ENCODE peak calls at places on chromosomes 4 and X, in four cellular contexts. X is WTC11, V is H1, L is K562. M is an unnamed sample.

GRCh38 chr4:188196134-188196735 is 57.0 kb downstream of the TRIML1 start:
- DNase-seq in X (no peak), V (no peak), L (no peak), M (peak)

GRCh38 chrX:131544218-131544617 is 344 bp downstream of the OR13H1 start:
- DNase-seq in X (peak), V (no peak), L (no peak), M (no peak)

GRCh38 chrX:84340981-84341380 is 153.0 kb upstream of the RPS6KA6 start:
- DNase-seq in X (no peak), V (no peak), L (no peak), M (no peak)

GRCh38 chr4:26568446-26568994 is 15.4 kb upstream of the TBC1D19 start:
- DNase-seq in X (no peak), V (no peak), L (no peak), M (no peak)

GRCh38 chr4:141684785-141685184 is 48.4 kb downstream of the IL15 start:
- DNase-seq in X (no peak), V (no peak), L (no peak), M (no peak)

GRCh38 chr4:7157666-7158065 is 34.7 kb upstream of the SORCS2 start:
- DNase-seq in X (no peak), V (no peak), L (no peak), M (no peak)

GRCh38 chrX:110316351-110317078 is 1.4 kb downstream of the AMMECR1 start:
- DNase-seq in X (no peak), V (no peak), L (no peak), M (peak)

GRCh38 chr4:127304356-127304755 is 328.4 kb upstream of the INTU start:
- DNase-seq in X (no peak), V (no peak), L (no peak), M (no peak)

GRCh38 chr4:73528171-73528570 is 46.6 kb downstream of the AFM start:
- DNase-seq in X (no peak), V (no peak), L (no peak), M (no peak)

GRCh38 chrX:49627030-49627777 is 28.4 kb downstream of the GAGE1 start:
- DNase-seq in X (peak), V (no peak), L (peak), M (peak)

GRCh38 chr4:175246941-175247340 is 328.8 kb downstream of the ADAM29 start:
- DNase-seq in X (no peak), V (no peak), L (no peak), M (no peak)

GRCh38 chr4:118180776-118181175 is 146.5 kb downstream of the NDST3 start:
- DNase-seq in X (no peak), V (no peak), L (no peak), M (no peak)

GRCh38 chr4:120616-121015 is 3.7 kb upstream of the ZNF718 start:
- DNase-seq in X (no peak), V (no peak), L (no peak), M (no peak)

GRCh38 chr4:124275-125081 is at the start of gene ZNF718:
- DNase-seq in X (peak), V (peak), L (peak), M (peak)

GRCh38 chr4:125085-125820 is 952 bp downstream of the ZNF718 start:
- DNase-seq in X (peak), V (no peak), L (peak), M (no peak)

GRCh38 chr4:125833-126232 is 1.5 kb downstream of the ZNF718 start:
- DNase-seq in X (no peak), V (no peak), L (no peak), M (no peak)

GRCh38 chr4:121408-122084 is 2.8 kb upstream of the ZNF718 start:
- DNase-seq in X (no peak), V (no peak), L (no peak), M (no peak)
- TF ChIP-seq TEAD4 in X (no peak), V (no peak), L (no peak), M (no peak)

GRCh38 chr4:55184600-55185523 is 59.5 kb upstream of the KDR start:
- DNase-seq in X (peak), V (no peak), L (peak), M (no peak)
- TF ChIP-seq TEAD4 in X (no peak), V (no peak), L (no peak), M (no peak)

GRCh38 chr4:12296366-12296765 is 867.7 kb upstream of the HS3ST1 start:
- DNase-seq in X (no peak), V (no peak), L (no peak), M (no peak)
- TF ChIP-seq TEAD4 in X (no peak), V (no peak), L (no peak), M (no peak)

GRCh38 chr4:153556441-153556815 is 90.3 kb downstream of the TMEM131L start:
- DNase-seq in X (no peak), V (no peak), L (no peak), M (no peak)

GRCh38 chr4:153555730-153556440 is 89.7 kb downstream of the TMEM131L start:
- DNase-seq in X (no peak), V (no peak), L (no peak), M (no peak)

GRCh38 chr4:153553820-153554173 is 87.6 kb downstream of the TMEM131L start:
- DNase-seq in X (no peak), V (no peak), L (no peak), M (no peak)

GRCh38 chr4:153549401-153549800 is 83.2 kb downstream of the TMEM131L start:
- DNase-seq in X (no peak), V (no peak), L (no peak), M (no peak)

DNA sequence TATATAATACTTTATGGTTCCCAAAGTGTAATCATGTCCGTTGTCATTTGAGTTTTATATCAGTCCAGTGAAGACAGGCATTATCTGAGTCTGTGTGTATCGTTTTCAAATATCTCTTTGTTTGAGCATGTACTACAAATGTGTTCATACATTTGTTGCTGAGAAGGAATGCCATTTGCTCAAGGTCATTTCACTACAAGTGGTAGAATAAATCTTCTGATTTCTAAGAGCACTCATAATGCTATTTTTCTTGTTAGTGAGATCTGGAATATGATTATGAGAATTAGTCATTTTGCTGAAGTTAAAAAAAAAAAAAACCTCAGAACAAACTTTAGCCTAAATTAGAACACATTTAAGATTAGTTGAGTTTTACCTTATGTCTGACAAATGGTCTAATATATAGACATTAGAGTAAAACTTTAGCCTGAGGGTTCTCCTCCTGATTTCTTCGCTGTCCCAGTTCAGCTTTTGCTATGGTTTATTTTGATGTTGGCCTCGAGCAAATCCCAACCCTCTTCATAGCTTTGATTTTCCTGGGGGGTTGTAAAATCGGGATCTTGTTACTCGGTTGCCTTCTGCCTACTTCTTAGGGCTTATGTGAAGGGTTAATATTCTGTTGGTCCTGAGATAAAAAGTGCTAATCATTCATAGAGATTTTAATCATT is 87.1 kb downstream of the TMEM131L start:
- DNase-seq in X (no peak), V (no peak), L (no peak), M (no peak)
- TF ChIP-seq TEAD4 in X (no peak), V (no peak), L (no peak), M (no peak)

DNA sequence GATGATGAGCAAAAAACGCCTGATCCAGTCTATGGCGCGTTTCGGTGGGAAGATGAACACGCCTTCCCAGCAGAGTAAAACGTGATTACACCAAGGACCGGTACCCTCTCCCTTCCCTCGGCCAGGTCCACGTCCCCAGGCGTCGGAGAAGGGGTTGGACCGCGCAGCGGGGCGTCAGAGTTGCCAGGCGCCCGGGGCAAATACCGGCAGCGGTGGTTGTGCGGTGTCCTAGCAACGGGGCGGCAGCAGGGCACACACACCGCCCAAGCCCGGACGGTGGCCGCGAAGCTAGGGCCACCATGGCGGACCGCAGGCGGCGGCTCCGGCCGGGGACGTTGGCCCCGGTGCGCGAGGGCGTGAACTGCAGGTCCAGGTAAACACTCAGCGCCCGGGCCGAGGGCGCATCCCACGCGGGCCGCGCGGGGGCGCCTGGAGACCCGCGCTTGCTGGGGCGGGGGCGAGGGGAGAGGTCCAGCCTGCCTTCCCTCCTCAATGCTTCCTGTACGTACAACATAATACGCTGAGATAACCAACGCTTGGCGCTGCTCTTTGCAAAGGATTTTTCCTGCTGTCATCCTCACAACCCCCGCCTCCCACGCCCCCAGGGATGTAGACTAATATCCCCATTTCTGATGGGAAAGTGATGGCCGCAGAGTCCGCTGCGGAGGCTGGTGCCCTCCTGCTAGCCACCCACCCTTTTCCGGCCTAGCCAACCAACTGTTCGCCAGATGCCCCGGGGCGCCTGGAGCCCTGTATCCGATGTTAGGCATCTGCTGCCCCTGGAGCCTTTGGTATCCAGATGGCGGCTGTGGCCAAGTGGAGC is at the start of gene FAM47E:
- DNase-seq in X (peak), V (peak), L (peak), M (peak)
- TF ChIP-seq TEAD4 in X (no peak), V (peak), L (no peak), M (no peak)

DNA sequence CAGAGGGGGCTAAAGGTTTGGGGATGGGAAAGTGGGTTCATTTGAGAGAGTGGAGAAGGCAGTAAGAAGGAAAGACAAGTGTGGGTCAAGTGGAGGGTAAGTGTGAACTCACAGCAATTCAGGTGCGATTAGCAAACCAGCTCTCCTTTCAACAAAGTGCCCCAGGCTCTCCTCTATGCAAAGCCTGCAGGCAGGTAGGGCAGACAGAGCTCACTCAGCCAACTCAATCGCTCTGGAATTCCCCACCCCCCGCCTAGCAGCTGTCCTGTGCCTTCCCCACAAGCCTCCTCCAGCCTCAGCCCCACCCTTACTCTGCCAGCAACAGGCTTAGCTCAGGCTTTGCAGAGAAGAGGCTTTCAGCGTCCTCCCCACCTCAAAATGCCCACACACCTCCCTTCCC is 14.8 kb upstream of the MAMLD1 start:
- DNase-seq in X (peak), V (peak), L (no peak), M (no peak)
- TF ChIP-seq TEAD4 in X (no peak), V (peak), L (no peak), M (no peak)

DNA sequence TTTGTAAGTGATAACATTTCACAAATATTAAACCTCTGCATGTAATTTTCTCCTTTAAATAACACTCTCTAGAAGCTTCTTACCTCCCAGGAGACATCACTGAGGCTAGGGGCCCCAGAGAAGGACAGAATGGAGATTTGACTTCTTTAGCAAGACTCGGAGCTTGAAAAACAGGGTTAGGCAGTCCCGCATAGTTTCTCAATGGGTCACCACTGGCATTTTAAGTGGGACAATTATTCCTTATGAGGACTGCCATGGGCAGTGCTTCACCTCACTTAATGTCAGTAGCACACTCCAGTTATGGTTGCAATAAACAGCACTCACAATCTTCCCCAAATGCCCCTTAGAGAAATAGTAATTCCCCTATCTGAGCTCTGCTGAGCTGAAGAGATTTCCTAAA is 66.7 kb upstream of the NOCT start:
- DNase-seq in X (no peak), V (no peak), L (no peak), M (no peak)
- TF ChIP-seq TEAD4 in X (no peak), V (no peak), L (no peak), M (no peak)

DNA sequence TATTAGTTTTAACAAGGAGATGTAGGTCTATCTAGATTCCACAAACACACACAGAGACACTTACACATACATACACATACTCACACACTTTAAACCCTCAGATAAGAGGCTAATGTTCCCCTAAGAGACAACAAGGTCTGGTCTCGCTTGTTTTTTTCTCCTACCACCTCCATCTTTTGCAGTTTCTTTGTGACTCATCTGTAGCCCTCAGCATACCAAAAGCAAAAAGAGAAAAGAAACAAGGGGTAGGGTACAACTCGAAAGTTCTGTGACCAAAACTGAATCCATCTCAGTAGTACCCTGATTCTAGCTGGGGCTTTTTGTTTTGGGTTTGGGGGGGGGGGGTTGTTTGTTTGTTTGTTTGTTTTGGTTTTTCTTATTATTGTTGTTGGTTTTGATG is 12.2 kb upstream of the EXOSC9 start:
- DNase-seq in X (no peak), V (no peak), L (no peak), M (no peak)
- TF ChIP-seq TEAD4 in X (no peak), V (no peak), L (no peak), M (no peak)